ENCODE peak calls at places on chromosome 11, in five cellular contexts. A, U, F, R and W are unnamed samples.
A peak's percentile ranks its signal among the peaks of the same experiment; 100 is the strongest.

GRCh38 chr11:124402326-124402922 is 3.6 kb upstream of the OR8B3 start:
- DNase-seq in F (no peak), U (no peak), R (peak; percentile 85), A (no peak), W (no peak)

GRCh38 chr11:128476729-128477128 is 110.6 kb downstream of the ETS1 start:
- DNase-seq in F (peak; percentile 58), A (no peak), U (no peak), R (no peak), W (peak; percentile 90)

GRCh38 chr11:43517518-43517917 is 158.8 kb downstream of the TTC17 start:
- DNase-seq in R (no peak), F (no peak), U (no peak), A (no peak), W (no peak)

GRCh38 chr11:121291896-121292502 is 572 bp upstream of the SC5D start:
- DNase-seq in F (no peak), U (no peak), A (no peak), R (no peak), W (no peak)

GRCh38 chr11:98455500-98456186 is 565.1 kb upstream of the CNTN5 start:
- DNase-seq in A (no peak), F (no peak), R (no peak), U (no peak), W (no peak)

GRCh38 chr11:60918941-60919275 is 5.0 kb downstream of the TMEM109 start:
- DNase-seq in U (no peak), F (no peak), R (peak; percentile 18), A (no peak), W (no peak)

GRCh38 chr11:128039140-128040021 is 548.0 kb downstream of the ETS1 start:
- DNase-seq in A (no peak), R (peak; percentile 95), U (no peak), F (peak; percentile 69), W (peak; percentile 90)

GRCh38 chr11:28767574-28767973 is 659.4 kb downstream of the METTL15 start:
- DNase-seq in F (no peak), U (no peak), A (no peak), R (no peak), W (no peak)

GRCh38 chr11:107665016-107665415 is 46.8 kb downstream of the SLN start:
- DNase-seq in U (no peak), F (no peak), A (no peak), R (no peak), W (no peak)

DNA sequence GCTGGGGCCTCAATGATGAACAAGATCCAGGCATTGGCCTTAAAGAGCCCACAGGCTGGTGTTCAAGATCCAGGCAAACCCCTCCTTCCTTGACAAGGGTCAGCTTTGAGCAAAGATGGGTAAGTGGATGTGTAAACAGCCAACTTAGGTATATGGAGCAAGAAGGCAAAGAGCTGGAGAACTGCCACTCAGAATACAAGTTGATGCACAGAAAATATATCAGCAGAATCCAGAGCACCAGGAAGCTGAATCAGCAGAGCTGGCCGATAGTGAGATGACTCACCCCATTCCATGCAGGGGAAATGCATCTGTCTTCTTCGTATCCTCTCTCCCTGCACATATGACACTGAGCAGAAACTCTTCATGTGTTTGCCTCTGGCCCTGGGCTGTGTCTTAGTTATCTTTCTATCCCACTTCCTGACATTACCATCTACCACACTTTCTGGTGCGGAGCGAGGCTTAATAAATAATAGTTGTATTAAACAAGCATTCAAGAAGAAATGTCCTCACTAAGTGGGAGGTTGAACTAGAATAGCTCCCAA is 57.8 kb downstream of the ENDOD1 start:
- DNase-seq in F (no peak), R (peak; percentile 91), A (no peak), U (no peak), W (no peak)
- H3K27ac ChIP-seq in F (no peak overlapping the region), R (no peak overlapping the region), A (no peak overlapping the region), U (peak overlapping the region; percentile 94), W (peak overlapping the region; percentile 35)

DNA sequence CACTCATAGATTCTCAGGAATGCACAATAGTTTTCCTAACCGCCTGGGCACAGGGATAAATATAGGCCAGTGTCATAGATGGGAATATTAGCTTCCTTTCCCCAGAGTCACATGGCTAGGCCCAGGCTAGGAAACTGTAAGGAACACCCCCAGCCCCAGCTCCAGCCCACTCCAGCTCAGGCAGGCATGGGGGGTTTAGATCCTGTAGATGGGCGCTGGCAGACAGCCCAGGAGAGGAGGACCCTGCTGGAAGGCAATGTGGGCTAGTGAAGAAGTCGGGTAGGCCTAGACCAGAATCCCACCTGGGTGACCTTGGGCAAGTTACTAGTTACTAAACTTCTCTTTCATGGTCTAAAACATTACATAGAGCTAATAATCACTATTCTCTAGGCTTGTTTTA is 51.3 kb downstream of the IRAG1 start:
- DNase-seq in F (no peak), R (no peak), A (no peak), U (no peak), W (no peak)
- H3K27ac ChIP-seq in F (no peak overlapping the region), R (no peak overlapping the region), A (no peak overlapping the region), U (peak overlapping the region; percentile 82), W (no peak overlapping the region)

GRCh38 chr11:44570411-44571155 is 5.1 kb downstream of the CD82 start:
- DNase-seq in F (no peak), R (no peak), U (no peak), A (no peak), W (no peak)
- H3K27ac ChIP-seq in F (no peak overlapping the region), R (no peak overlapping the region), U (no peak overlapping the region), A (no peak overlapping the region), W (no peak overlapping the region)

DNA sequence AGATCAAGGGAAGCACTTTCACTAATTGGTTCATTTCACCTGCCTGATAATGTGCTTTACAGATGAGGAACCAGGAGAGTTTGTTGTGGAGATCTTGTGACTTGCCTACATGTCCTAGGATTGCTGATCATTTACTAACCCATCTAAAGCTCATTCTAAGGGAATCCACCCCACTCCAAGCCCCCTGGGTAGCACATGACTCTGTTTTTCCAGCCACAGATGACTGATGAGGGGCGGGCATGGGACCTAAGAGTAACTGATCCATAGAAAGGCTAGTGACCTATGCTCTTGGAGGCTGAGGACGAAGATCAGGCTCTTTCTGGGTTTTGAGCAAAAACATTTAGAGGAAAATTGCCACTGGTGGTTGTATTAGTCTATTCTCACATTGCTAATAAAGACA is 378.1 kb downstream of the CADM1 start:
- DNase-seq in A (no peak), U (no peak), F (no peak), R (no peak), W (no peak)
- H3K27ac ChIP-seq in A (no peak overlapping the region), U (no peak overlapping the region), F (no peak overlapping the region), R (no peak overlapping the region), W (no peak overlapping the region)

DNA sequence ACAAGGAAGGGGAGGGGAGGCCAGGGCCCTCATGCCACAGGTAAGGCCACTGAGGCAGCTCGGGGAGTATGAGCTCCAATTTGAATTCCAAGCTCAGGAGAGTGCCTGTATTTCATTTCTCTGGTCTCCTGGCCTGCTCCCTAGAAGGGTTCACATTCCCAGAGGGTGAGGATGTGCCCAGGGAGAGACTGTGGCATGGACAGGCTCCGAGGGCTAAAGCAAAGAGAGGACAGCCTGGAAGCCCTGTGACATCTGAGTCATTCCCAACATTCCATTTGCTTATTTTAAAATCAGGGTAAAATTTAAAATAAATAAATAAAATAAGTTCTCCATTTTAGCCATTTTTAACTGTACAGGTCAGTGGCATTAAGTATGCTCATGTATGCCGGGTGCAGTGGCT is 18.6 kb upstream of the FOLR1 start:
- DNase-seq in R (no peak), U (no peak), A (no peak), F (no peak), W (no peak)
- H3K27ac ChIP-seq in R (no peak overlapping the region), U (no peak overlapping the region), A (no peak overlapping the region), F (no peak overlapping the region), W (no peak overlapping the region)

GRCh38 chr11:45373506-45373905 is 87.4 kb upstream of the SYT13 start:
- DNase-seq in R (no peak), F (no peak), U (peak; percentile 36), A (no peak), W (no peak)
- H3K27ac ChIP-seq in R (no peak overlapping the region), F (no peak overlapping the region), U (no peak overlapping the region), A (no peak overlapping the region), W (no peak overlapping the region)

GRCh38 chr11:94647926-94648325 is 80.8 kb downstream of the PIWIL4 start:
- DNase-seq in R (peak; percentile 27), U (no peak), A (peak; percentile 54), F (no peak), W (no peak)
- H3K27ac ChIP-seq in R (no peak overlapping the region), U (no peak overlapping the region), A (no peak overlapping the region), F (no peak overlapping the region), W (no peak overlapping the region)

GRCh38 chr11:119376197-119376847 is 5.2 kb downstream of the USP2 start:
- DNase-seq in F (no peak), U (no peak), A (no peak), R (peak; percentile 36), W (no peak)

GRCh38 chr11:119377112-119377901 is 4.2 kb downstream of the USP2 start:
- DNase-seq in R (no peak), A (peak; percentile 24), U (no peak), F (no peak), W (no peak)

GRCh38 chr11:119380160-119380815 is 1.2 kb downstream of the USP2 start:
- DNase-seq in R (no peak), F (no peak), A (peak; percentile 38), U (no peak), W (no peak)

GRCh38 chr11:119378851-119379465 is 2.5 kb downstream of the USP2 start:
- DNase-seq in A (no peak), R (no peak), F (no peak), U (no peak), W (no peak)

DNA sequence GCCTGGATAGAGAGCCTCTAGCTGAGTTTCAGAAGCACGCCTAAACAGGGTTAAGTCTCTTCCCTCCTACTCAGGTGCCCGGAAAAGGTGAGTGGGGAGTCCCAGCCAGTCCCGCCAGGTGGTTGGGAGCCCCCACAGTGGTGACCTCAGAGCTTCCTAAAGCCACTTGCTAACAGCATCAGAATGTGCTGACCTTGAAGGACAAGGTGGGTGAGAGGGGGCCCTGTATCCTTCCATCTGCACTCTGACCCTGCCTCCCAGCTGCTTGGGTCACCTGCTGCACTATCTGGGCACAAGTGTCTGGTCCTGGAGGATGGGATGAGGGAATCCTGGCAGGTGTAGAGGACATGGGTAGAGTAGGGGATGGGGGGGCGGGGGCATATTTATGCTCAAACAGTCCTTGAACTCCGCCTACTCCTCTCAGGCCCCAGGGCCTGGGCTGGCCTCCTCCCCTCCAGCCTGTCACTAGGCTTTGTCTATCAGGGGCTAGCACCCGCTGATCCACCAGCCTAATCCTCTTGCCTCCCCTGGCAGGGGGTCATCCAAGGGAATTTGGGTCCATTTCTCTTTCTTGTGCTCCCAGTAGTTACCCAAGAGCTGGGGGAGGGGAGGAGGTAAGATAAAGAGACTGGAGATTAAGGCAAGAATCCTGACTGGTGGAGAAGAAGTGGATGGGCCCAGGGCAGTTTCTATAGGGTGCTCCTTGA is 3.4 kb downstream of the USP2 start:
- DNase-seq in F (no peak), A (peak; percentile 19), U (no peak), R (no peak), W (no peak)
- H3K27ac ChIP-seq in F (no peak overlapping the region), A (peak overlapping the region; percentile 18), U (no peak overlapping the region), R (no peak overlapping the region), W (peak overlapping the region; percentile 63)

DNA sequence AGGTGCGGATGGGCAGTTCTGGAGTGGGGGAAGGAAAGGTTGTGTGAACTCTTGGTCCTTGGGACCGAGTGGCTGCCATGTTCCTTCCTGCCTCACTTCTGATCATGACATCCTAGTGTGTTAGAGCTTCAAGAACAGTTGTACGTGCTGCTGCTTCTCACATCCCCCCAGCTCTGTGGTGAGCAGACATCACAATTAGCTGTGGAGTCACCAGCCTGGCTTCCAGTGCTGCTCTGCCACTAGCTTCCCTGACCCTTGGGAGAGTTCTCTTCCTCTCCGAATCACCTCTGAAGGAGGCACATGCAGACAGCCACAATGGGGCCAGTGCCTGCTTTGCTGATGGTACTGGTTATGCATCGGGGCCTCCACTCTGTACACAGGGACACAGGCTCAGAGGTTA is 6.2 kb upstream of the RAB1B start:
- DNase-seq in U (no peak), F (no peak), R (no peak), A (no peak), W (no peak)
- H3K27ac ChIP-seq in U (no peak overlapping the region), F (no peak overlapping the region), R (no peak overlapping the region), A (no peak overlapping the region), W (no peak overlapping the region)